ENCODE peak calls at places on chromosomes 3 and 15, in four cellular contexts. One of them, this sample, is unnamed.

GRCh38 chr3:71208273-71209095 is 375.0 kb downstream of the FOXP1 start:
- DNase-seq in neural progenitor cell: no peak
- DNase-seq in tibial artery: no peak
- DNase-seq in transverse colon: peak
- DNase-seq in this sample: no peak

GRCh38 chr3:132211896-132212295 is 105.3 kb upstream of the ACP3 start:
- DNase-seq in tibial artery: no peak
- DNase-seq in transverse colon: no peak
- DNase-seq in neural progenitor cell: no peak
- DNase-seq in this sample: no peak

GRCh38 chr3:162354343-162354742 is 857.7 kb downstream of the OTOL1 start:
- DNase-seq in neural progenitor cell: no peak
- DNase-seq in transverse colon: no peak
- DNase-seq in tibial artery: no peak
- DNase-seq in this sample: no peak

GRCh38 chr15:23869391-23869790 is 182.3 kb upstream of the NDN start:
- DNase-seq in neural progenitor cell: peak
- DNase-seq in tibial artery: no peak
- DNase-seq in transverse colon: peak
- DNase-seq in this sample: peak

GRCh38 chr3:13574798-13575451 is 26.0 kb downstream of the FBLN2 start:
- DNase-seq in tibial artery: no peak
- DNase-seq in neural progenitor cell: peak
- DNase-seq in transverse colon: no peak
- DNase-seq in this sample: no peak

GRCh38 chr3:4270726-4271125 is 32.4 kb upstream of the SETMAR start:
- DNase-seq in transverse colon: no peak
- DNase-seq in neural progenitor cell: no peak
- DNase-seq in tibial artery: no peak
- DNase-seq in this sample: no peak

GRCh38 chr15:70024521-70024920 is 73.2 kb downstream of the TLE3 start:
- DNase-seq in neural progenitor cell: no peak
- DNase-seq in tibial artery: no peak
- DNase-seq in transverse colon: no peak
- DNase-seq in this sample: no peak

GRCh38 chr15:95868450-95868849 is 462.1 kb upstream of the NR2F2 start:
- DNase-seq in transverse colon: no peak
- DNase-seq in neural progenitor cell: no peak
- DNase-seq in tibial artery: no peak
- DNase-seq in this sample: no peak

GRCh38 chr15:42903388-42904324 is 16.9 kb downstream of the TTBK2 start:
- DNase-seq in transverse colon: no peak
- DNase-seq in neural progenitor cell: no peak
- DNase-seq in tibial artery: no peak
- DNase-seq in this sample: no peak

GRCh38 chr15:51244366-51244977 is 93.9 kb downstream of the CYP19A1 start:
- DNase-seq in tibial artery: no peak
- DNase-seq in neural progenitor cell: no peak
- DNase-seq in transverse colon: no peak
- DNase-seq in this sample: no peak

GRCh38 chr3:17235311-17235710 is 350.6 kb downstream of the PLCL2 start:
- DNase-seq in transverse colon: no peak
- DNase-seq in tibial artery: no peak
- DNase-seq in neural progenitor cell: no peak
- DNase-seq in this sample: no peak

GRCh38 chr15:83733206-83733605 is 79.3 kb downstream of the ADAMTSL3 start:
- DNase-seq in neural progenitor cell: no peak
- DNase-seq in transverse colon: no peak
- DNase-seq in tibial artery: no peak
- DNase-seq in this sample: no peak

GRCh38 chr3:52109556-52110380 is 44.5 kb downstream of the POC1A start:
- DNase-seq in tibial artery: no peak
- DNase-seq in neural progenitor cell: no peak
- DNase-seq in transverse colon: no peak
- DNase-seq in this sample: no peak

GRCh38 chr15:68566377-68566954 is 12.3 kb upstream of the CORO2B start:
- DNase-seq in transverse colon: no peak
- DNase-seq in neural progenitor cell: no peak
- DNase-seq in tibial artery: no peak
- DNase-seq in this sample: no peak

GRCh38 chr3:13378155-13378554 is 42.0 kb downstream of the NUP210 start:
- DNase-seq in transverse colon: no peak
- DNase-seq in tibial artery: no peak
- DNase-seq in neural progenitor cell: no peak
- DNase-seq in this sample: no peak

GRCh38 chr15:66907826-66908502 is 157.4 kb upstream of the SMAD3 start:
- DNase-seq in neural progenitor cell: no peak
- DNase-seq in transverse colon: peak
- DNase-seq in tibial artery: peak
- DNase-seq in this sample: no peak

GRCh38 chr3:58874248-58874741 is 175.5 kb downstream of the CFAP20DC start:
- DNase-seq in tibial artery: no peak
- DNase-seq in transverse colon: no peak
- DNase-seq in neural progenitor cell: no peak
- DNase-seq in this sample: no peak

GRCh38 chr3:181103605-181104004 is 114.1 kb upstream of the DNAJC19 start:
- DNase-seq in tibial artery: no peak
- DNase-seq in neural progenitor cell: peak
- DNase-seq in transverse colon: no peak
- DNase-seq in this sample: no peak

GRCh38 chr15:58551764-58552504 is 120.1 kb downstream of the LIPC start:
- DNase-seq in tibial artery: no peak
- DNase-seq in neural progenitor cell: no peak
- DNase-seq in transverse colon: peak
- DNase-seq in this sample: no peak

GRCh38 chr3:17175187-17175839 is 290.6 kb downstream of the PLCL2 start:
- DNase-seq in tibial artery: no peak
- DNase-seq in transverse colon: no peak
- DNase-seq in neural progenitor cell: no peak
- DNase-seq in this sample: no peak

GRCh38 chr3:120169407-120169806 is 75.2 kb upstream of the GSK3B start:
- DNase-seq in tibial artery: no peak
- DNase-seq in neural progenitor cell: no peak
- DNase-seq in transverse colon: no peak
- DNase-seq in this sample: no peak

GRCh38 chr3:153171918-153172317 is 9.9 kb downstream of the RAP2B start:
- DNase-seq in transverse colon: no peak
- DNase-seq in neural progenitor cell: no peak
- DNase-seq in tibial artery: no peak
- DNase-seq in this sample: no peak
- TF ChIP-seq CTCF in transverse colon: no peak
- TF ChIP-seq CTCF in neural progenitor cell: no peak
- TF ChIP-seq CTCF in tibial artery: no peak
- TF ChIP-seq CTCF in this sample: no peak

DNA sequence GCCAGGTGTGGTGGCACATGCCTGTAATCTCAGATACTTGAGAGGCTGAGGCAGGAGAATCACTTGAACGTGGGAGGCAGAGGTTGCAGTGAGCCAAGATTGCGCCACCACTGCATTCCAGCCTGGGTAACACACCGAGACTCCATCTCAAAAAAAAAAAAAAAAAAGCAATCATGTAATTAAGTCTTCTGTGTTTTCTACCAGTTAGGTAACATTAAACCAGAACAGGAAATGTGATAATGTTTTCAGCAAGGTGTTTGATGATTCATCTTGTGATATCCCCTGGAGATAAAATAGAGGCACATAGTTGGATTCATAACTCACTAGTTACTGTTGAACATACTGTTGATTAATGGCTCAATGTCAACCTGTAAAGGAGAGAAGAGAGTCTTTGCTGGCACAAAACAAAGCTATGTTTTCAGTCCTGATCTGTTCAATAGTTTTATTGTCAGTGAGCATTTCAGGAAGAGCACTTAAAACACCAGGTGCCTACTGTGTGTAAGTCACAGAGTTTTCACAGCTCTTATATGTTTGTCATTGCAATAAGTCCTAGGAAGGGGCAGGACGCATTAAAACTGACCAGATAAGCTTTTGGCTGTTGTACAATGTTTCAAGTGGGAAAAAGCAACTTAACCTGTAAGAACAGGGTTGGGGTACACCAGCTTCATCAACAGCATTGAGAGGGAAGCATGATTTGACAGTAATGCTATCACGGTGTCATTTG is 19.5 kb downstream of the DNAJB11 start:
- DNase-seq in tibial artery: no peak
- DNase-seq in transverse colon: no peak
- DNase-seq in neural progenitor cell: no peak
- DNase-seq in this sample: peak
- H3K27ac ChIP-seq in tibial artery: no peak
- H3K27ac ChIP-seq in transverse colon: no peak
- H3K27ac ChIP-seq in neural progenitor cell: no peak
- H3K27ac ChIP-seq in this sample: no peak

DNA sequence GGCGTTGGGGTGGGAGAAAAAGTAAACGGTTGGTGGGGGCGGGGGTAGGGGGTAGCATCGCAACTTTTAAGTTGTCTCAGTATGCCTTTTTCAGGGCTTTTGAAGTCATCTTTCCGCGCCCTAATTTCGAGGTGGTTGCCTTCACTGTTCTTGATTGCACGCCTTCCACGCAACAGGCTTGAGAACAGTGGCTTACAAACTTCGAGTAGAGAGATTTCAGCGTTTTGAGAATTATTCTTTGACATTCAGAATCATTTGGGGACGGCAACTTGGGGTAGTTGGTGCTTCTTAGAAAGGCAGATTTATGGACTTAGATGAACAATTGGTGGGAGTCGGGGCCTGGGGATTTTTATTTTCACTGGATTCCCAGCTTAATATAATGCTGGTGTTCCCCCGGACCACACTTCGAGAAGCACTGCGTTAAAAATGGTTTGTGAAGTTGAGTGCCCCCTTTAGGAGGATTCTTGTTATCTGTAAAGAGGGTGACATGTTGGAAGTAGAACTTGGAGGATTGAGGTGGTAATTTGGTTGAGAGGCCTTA is 880 bp downstream of the PPP4R2 start:
- DNase-seq in tibial artery: no peak
- DNase-seq in neural progenitor cell: peak
- DNase-seq in transverse colon: peak
- DNase-seq in this sample: no peak
- TF ChIP-seq CTCF in tibial artery: peak
- TF ChIP-seq CTCF in neural progenitor cell: peak
- TF ChIP-seq CTCF in transverse colon: peak
- TF ChIP-seq CTCF in this sample: no peak

GRCh38 chr3:46926871-46927717 is 49.5 kb downstream of the CCDC12 start:
- DNase-seq in tibial artery: peak
- DNase-seq in neural progenitor cell: no peak
- DNase-seq in transverse colon: peak
- DNase-seq in this sample: no peak
- H3K27ac ChIP-seq in tibial artery: peak
- H3K27ac ChIP-seq in neural progenitor cell: no peak
- H3K27ac ChIP-seq in transverse colon: peak
- H3K27ac ChIP-seq in this sample: peak

GRCh38 chr15:28273468-28273867 is 48.5 kb downstream of the HERC2 start:
- DNase-seq in neural progenitor cell: peak
- DNase-seq in transverse colon: no peak
- DNase-seq in tibial artery: no peak
- DNase-seq in this sample: no peak
- TF ChIP-seq CTCF in neural progenitor cell: peak
- TF ChIP-seq CTCF in transverse colon: no peak
- TF ChIP-seq CTCF in tibial artery: no peak
- TF ChIP-seq CTCF in this sample: no peak